ENCODE peak calls at places on chromosomes 6 and 20, in eight cellular contexts. A, J, W, R, S, M, V and N are unnamed samples.

GRCh38 chr20:50242863-50243609 is 52.4 kb downstream of the CEBPB start:
- DNase-seq in A (no peak), M (peak; percentile 83), R (no peak), V (no peak), W (no peak), J (peak; percentile 44), S (no peak), N (no peak)

GRCh38 chr20:63284083-63284440 is 8.9 kb upstream of the COL20A1 start:
- DNase-seq in R (no peak), S (no peak), J (no peak), V (no peak), W (no peak), A (no peak), M (no peak), N (no peak)

GRCh38 chr6:45419574-45420082 is 41.9 kb upstream of the SUPT3H start:
- DNase-seq in M (peak; percentile 84), A (no peak), V (peak; percentile 24), J (peak; percentile 32), R (peak; percentile 89), S (peak; percentile 26), W (peak; percentile 21), N (no peak)

GRCh38 chr20:5772704-5773103 is 22.5 kb downstream of the SHLD1 start:
- DNase-seq in J (no peak), A (no peak), W (no peak), S (no peak), V (no peak), R (no peak), M (no peak), N (no peak)

GRCh38 chr6:122838060-122838780 is 49.2 kb downstream of the SMPDL3A start:
- DNase-seq in W (no peak), A (peak; percentile 13), S (no peak), V (no peak), J (no peak), M (no peak), R (no peak), N (no peak)

GRCh38 chr6:142300758-142301251 is 1.0 kb upstream of the ADGRG6 start:
- DNase-seq in M (peak; percentile 71), V (peak; percentile 73), R (no peak), W (no peak), S (no peak), J (no peak), A (no peak), N (no peak)

GRCh38 chr6:127516676-127517273 is 2.4 kb downstream of the MTCL3 start:
- DNase-seq in M (peak; percentile 16), W (peak; percentile 50), R (no peak), S (peak; percentile 55), A (peak; percentile 67), V (peak; percentile 75), J (no peak), N (no peak)

GRCh38 chr20:60055740-60056139 is 97.5 kb downstream of the CDH26 start:
- DNase-seq in R (peak; percentile 89), S (no peak), A (no peak), V (no peak), J (no peak), M (no peak), W (no peak), N (no peak)

GRCh38 chr6:134165827-134166226 is 113.4 kb upstream of the SLC2A12 start:
- DNase-seq in M (no peak), R (no peak), W (no peak), V (peak; percentile 52), S (no peak), J (no peak), A (no peak), N (no peak)

GRCh38 chr20:4449977-4450715 is 271.6 kb upstream of the PRND start:
- DNase-seq in V (peak; percentile 65), A (no peak), M (no peak), R (no peak), S (no peak), J (no peak), W (no peak), N (no peak)

GRCh38 chr6:12270551-12271228 is 19.5 kb upstream of the EDN1 start:
- DNase-seq in V (no peak), S (no peak), R (no peak), A (no peak), M (no peak), W (no peak), J (no peak), N (no peak)

GRCh38 chr20:14992071-14992654 is 654.8 kb upstream of the FLRT3 start:
- DNase-seq in M (no peak), A (no peak), V (peak; percentile 11), R (no peak), W (no peak), J (no peak), S (no peak), N (no peak)

GRCh38 chr6:162099685-162100084 is 627.9 kb downstream of the PRKN start:
- DNase-seq in M (no peak), W (no peak), S (no peak), V (peak; percentile 89), R (no peak), J (no peak), A (no peak), N (peak; percentile 24)

GRCh38 chr6:34982424-34982852 is 93.4 kb downstream of the ANKS1A start:
- DNase-seq in R (no peak), V (peak; percentile 21), S (peak; percentile 63), A (no peak), M (no peak), J (no peak), W (peak; percentile 16), N (no peak)

GRCh38 chr6:29647927-29648642 is 8.8 kb upstream of the MOG start:
- DNase-seq in R (no peak), V (peak; percentile 21), W (peak; percentile 36), A (no peak), M (peak; percentile 11), J (no peak), S (no peak), N (no peak)

GRCh38 chr20:46255440-46256104 is 52.7 kb downstream of the CDH22 start:
- DNase-seq in J (peak; percentile 55), W (no peak), A (no peak), R (peak; percentile 81), V (no peak), S (peak; percentile 45), M (peak; percentile 94), N (no peak)

GRCh38 chr6:15301179-15302006 is 55.5 kb downstream of the JARID2 start:
- DNase-seq in V (no peak), J (no peak), S (no peak), W (no peak), M (no peak), R (no peak), A (no peak), N (no peak)
- H3K27ac ChIP-seq in V (no peak overlapping the region), J (no peak overlapping the region), S (peak overlapping the region; percentile 89), W (no peak overlapping the region), M (no peak overlapping the region), R (no peak overlapping the region), A (no peak overlapping the region), N (no peak overlapping the region)

GRCh38 chr20:33882018-33882417 is 70.9 kb downstream of the CHMP4B start:
- DNase-seq in J (no peak), M (no peak), R (no peak), W (no peak), V (no peak), A (no peak), S (no peak), N (no peak)

GRCh38 chr20:33880396-33880795 is 69.2 kb downstream of the CHMP4B start:
- DNase-seq in W (no peak), J (no peak), V (no peak), S (no peak), R (no peak), A (no peak), M (no peak), N (no peak)

GRCh38 chr20:33884633-33885032 is 73.5 kb downstream of the CHMP4B start:
- DNase-seq in J (no peak), A (no peak), S (no peak), V (no peak), W (no peak), R (no peak), M (no peak), N (no peak)

GRCh38 chr20:33882481-33882880 is 71.3 kb downstream of the CHMP4B start:
- DNase-seq in M (no peak), R (no peak), S (no peak), J (no peak), V (no peak), A (no peak), W (no peak), N (no peak)

GRCh38 chr20:33883164-33883563 is 72.0 kb downstream of the CHMP4B start:
- DNase-seq in V (no peak), M (no peak), A (no peak), S (no peak), R (no peak), W (peak; percentile 98), J (no peak), N (no peak)
- TF ChIP-seq CTCF in V (no peak), M (no peak), A (no peak), S (no peak), R (no peak), W (peak; percentile 61), J (no peak), N (no peak)

DNA sequence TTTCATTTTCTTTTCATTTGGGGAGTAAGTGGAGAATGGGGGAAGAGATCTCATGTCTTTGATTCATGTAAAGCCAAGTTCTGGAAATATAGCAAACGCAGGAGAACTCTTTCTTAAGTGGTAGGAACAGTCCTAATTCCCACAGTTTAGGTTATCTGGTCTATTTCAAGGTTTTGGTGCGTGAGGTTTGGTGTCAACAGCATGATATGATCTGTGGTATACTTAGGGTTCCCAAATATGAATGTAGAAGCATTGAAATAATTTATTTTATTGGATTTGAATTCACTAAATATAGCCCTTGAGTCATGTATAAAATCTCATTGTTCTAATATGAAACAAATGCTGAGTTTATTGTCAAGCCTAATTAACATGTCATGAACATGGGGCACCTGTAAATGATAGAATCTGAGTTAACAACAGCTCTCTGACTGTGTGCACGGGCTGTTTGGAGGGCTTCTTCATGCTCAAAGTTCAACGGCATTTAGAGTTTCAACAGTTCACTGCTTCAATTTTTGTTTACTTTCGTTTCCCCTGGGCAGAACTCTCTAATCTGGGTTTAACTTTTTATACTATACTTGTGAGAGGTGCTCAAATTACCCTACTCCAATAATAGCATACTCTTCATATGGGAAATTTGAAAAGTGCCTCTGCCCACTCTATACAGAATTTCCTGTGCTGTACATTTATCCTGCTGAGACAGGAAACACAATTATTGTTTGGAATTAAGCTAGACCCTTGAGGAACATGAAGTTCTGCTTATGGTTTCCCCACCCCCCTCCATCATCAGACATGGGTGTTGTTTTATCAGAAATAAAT is 236.3 kb upstream of the ZNF217 start:
- DNase-seq in S (no peak), A (peak; percentile 36), J (no peak), W (peak; percentile 81), M (peak; percentile 7), V (peak; percentile 46), R (no peak), N (no peak)
- H3K4me3 ChIP-seq in S (peak overlapping the region; percentile 4), A (peak overlapping the region; percentile 11), J (peak overlapping the region; percentile 3), W (peak overlapping the region; percentile 60), M (peak overlapping the region; percentile 47), V (peak overlapping the region; percentile 6), R (no peak overlapping the region), N (peak overlapping the region; percentile 27)

DNA sequence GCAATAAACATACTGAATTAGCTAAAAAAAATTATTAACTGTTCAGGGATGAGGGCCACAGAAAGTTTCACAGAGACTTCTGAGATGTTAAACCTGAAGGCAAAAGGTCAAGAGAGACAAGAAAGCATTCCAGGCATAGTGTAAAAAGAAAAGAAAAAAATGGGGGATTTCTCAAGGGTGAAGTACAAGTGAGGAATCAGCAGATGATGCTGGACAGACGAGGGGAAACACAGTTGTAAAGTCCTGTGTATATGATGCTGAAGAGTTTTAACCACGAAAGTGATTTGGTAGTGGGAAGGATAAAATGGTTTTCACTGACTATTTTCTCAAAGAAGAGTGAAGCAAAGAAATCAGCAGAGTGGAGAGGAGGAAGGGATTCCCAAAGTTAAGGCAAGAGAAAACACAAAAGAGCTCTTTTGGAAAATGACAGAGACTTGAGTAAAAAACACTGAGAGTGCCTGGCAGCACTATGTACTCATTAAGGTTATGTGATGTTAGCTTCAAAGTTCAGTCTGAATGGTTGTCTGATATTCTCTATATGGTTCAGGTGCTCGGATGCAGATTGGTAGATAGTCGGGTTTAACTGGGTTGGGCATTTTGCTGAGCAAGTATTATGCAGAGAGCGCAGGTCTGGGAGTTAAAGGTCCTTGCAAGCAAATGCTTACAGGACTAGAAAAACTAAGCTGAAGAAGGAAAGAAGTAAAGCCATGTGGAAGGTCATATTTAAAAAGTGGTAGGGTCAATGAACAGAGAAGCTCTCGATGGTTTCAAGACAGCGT is 16.4 kb downstream of the RAB23 start:
- DNase-seq in W (no peak), J (no peak), R (no peak), M (no peak), S (no peak), V (no peak), A (no peak), N (no peak)
- H3K27ac ChIP-seq in W (no peak overlapping the region), J (no peak overlapping the region), R (no peak overlapping the region), M (no peak overlapping the region), S (no peak overlapping the region), V (no peak overlapping the region), A (no peak overlapping the region), N (no peak overlapping the region)